ENCODE peak calls at places on chromosomes 5 and 9, in four cellular contexts. One of them, this sample, is unnamed.

GRCh38 chr9:81646337-81646736 is 43.0 kb downstream of the TLE1 start:
- DNase-seq in NCI-H1092 treated with DMSO at 0.1 percent for 48 hours: no peak
- DNase-seq in CD8-positive, alpha-beta memory T cell: no peak
- DNase-seq in stimulated activated CD4-positive, alpha-beta T cell treated with anti-CD3 and anti-CD28 coated beads, Interleukin-15, amount 100 ng/mL, for 24 hours: no peak
- DNase-seq in this sample: no peak

GRCh38 chr5:35436441-35437057 is 181.1 kb upstream of the SPEF2 start:
- DNase-seq in stimulated activated CD4-positive, alpha-beta T cell treated with anti-CD3 and anti-CD28 coated beads, Interleukin-15, amount 100 ng/mL, for 24 hours: peak
- DNase-seq in NCI-H1092 treated with DMSO at 0.1 percent for 48 hours: peak
- DNase-seq in CD8-positive, alpha-beta memory T cell: no peak
- DNase-seq in this sample: peak

GRCh38 chr5:169161022-169161680 is 139.8 kb downstream of the SLIT3 start:
- DNase-seq in stimulated activated CD4-positive, alpha-beta T cell treated with anti-CD3 and anti-CD28 coated beads, Interleukin-15, amount 100 ng/mL, for 24 hours: no peak
- DNase-seq in NCI-H1092 treated with DMSO at 0.1 percent for 48 hours: no peak
- DNase-seq in CD8-positive, alpha-beta memory T cell: no peak
- DNase-seq in this sample: no peak

GRCh38 chr9:132288371-132288770 is 66.4 kb downstream of the SETX start:
- DNase-seq in stimulated activated CD4-positive, alpha-beta T cell treated with anti-CD3 and anti-CD28 coated beads, Interleukin-15, amount 100 ng/mL, for 24 hours: no peak
- DNase-seq in NCI-H1092 treated with DMSO at 0.1 percent for 48 hours: no peak
- DNase-seq in CD8-positive, alpha-beta memory T cell: no peak
- DNase-seq in this sample: peak

GRCh38 chr5:126864042-126864688 is 87.2 kb downstream of the LMNB1 start:
- DNase-seq in CD8-positive, alpha-beta memory T cell: no peak
- DNase-seq in stimulated activated CD4-positive, alpha-beta T cell treated with anti-CD3 and anti-CD28 coated beads, Interleukin-15, amount 100 ng/mL, for 24 hours: no peak
- DNase-seq in NCI-H1092 treated with DMSO at 0.1 percent for 48 hours: no peak
- DNase-seq in this sample: no peak

GRCh38 chr9:127132921-127133647 is 10.6 kb upstream of the ANGPTL2 start:
- DNase-seq in CD8-positive, alpha-beta memory T cell: no peak
- DNase-seq in NCI-H1092 treated with DMSO at 0.1 percent for 48 hours: peak
- DNase-seq in stimulated activated CD4-positive, alpha-beta T cell treated with anti-CD3 and anti-CD28 coated beads, Interleukin-15, amount 100 ng/mL, for 24 hours: no peak
- DNase-seq in this sample: peak

GRCh38 chr5:124660229-124661093 is 86.0 kb downstream of the ZNF608 start:
- DNase-seq in CD8-positive, alpha-beta memory T cell: no peak
- DNase-seq in stimulated activated CD4-positive, alpha-beta T cell treated with anti-CD3 and anti-CD28 coated beads, Interleukin-15, amount 100 ng/mL, for 24 hours: no peak
- DNase-seq in NCI-H1092 treated with DMSO at 0.1 percent for 48 hours: no peak
- DNase-seq in this sample: peak

GRCh38 chr5:100623719-100624118 is 88.5 kb downstream of the FAM174A start:
- DNase-seq in CD8-positive, alpha-beta memory T cell: peak
- DNase-seq in NCI-H1092 treated with DMSO at 0.1 percent for 48 hours: peak
- DNase-seq in stimulated activated CD4-positive, alpha-beta T cell treated with anti-CD3 and anti-CD28 coated beads, Interleukin-15, amount 100 ng/mL, for 24 hours: no peak
- DNase-seq in this sample: peak

GRCh38 chr5:172451771-172452197 is 2.5 kb downstream of the SH3PXD2B start:
- DNase-seq in CD8-positive, alpha-beta memory T cell: no peak
- DNase-seq in stimulated activated CD4-positive, alpha-beta T cell treated with anti-CD3 and anti-CD28 coated beads, Interleukin-15, amount 100 ng/mL, for 24 hours: no peak
- DNase-seq in NCI-H1092 treated with DMSO at 0.1 percent for 48 hours: no peak
- DNase-seq in this sample: peak

GRCh38 chr9:121598167-121599000 is 53.0 kb upstream of the DAB2IP start:
- DNase-seq in NCI-H1092 treated with DMSO at 0.1 percent for 48 hours: peak
- DNase-seq in stimulated activated CD4-positive, alpha-beta T cell treated with anti-CD3 and anti-CD28 coated beads, Interleukin-15, amount 100 ng/mL, for 24 hours: no peak
- DNase-seq in CD8-positive, alpha-beta memory T cell: no peak
- DNase-seq in this sample: no peak

GRCh38 chr5:177537389-177538361 is 16.7 kb downstream of the FAM193B start:
- DNase-seq in stimulated activated CD4-positive, alpha-beta T cell treated with anti-CD3 and anti-CD28 coated beads, Interleukin-15, amount 100 ng/mL, for 24 hours: no peak
- DNase-seq in CD8-positive, alpha-beta memory T cell: no peak
- DNase-seq in NCI-H1092 treated with DMSO at 0.1 percent for 48 hours: no peak
- DNase-seq in this sample: peak

GRCh38 chr5:120039111-120039510 is 409.8 kb downstream of the FAM170A start:
- DNase-seq in stimulated activated CD4-positive, alpha-beta T cell treated with anti-CD3 and anti-CD28 coated beads, Interleukin-15, amount 100 ng/mL, for 24 hours: no peak
- DNase-seq in NCI-H1092 treated with DMSO at 0.1 percent for 48 hours: no peak
- DNase-seq in CD8-positive, alpha-beta memory T cell: no peak
- DNase-seq in this sample: no peak

This sample was measured in HCEC 1CT.